ENCODE peak calls at places on chromosomes 3 and 15, in six cellular contexts. W is PC-9, R is breast epithelium, T is transverse colon, K is lower lobe of right lung, H is heart left ventricle. P is an unnamed sample. For H3K4me1 and H3K36me3, the result is how much of the 10 kb centered on the place peaks cover.

GRCh38 chr3:32816439-32817194 is 1.2 kb upstream of the TRIM71 start:
- DNase-seq in W (no peak), T (no peak), H (no peak), K (peak), R (no peak), P (no peak)

GRCh38 chr3:99012051-99012450 is 110.6 kb upstream of the DCBLD2 start:
- DNase-seq in K (no peak), R (no peak), H (no peak), T (no peak), W (no peak), P (no peak)

GRCh38 chr15:78638658-78639314 is 2.2 kb downstream of the CHRNB4 start:
- DNase-seq in T (peak), K (no peak), W (peak), H (no peak), R (no peak), P (peak)

GRCh38 chr3:61985020-61985419 is 388.3 kb downstream of the FEZF2 start:
- DNase-seq in K (no peak), H (no peak), R (no peak), T (no peak), W (no peak), P (no peak)

GRCh38 chr3:196288141-196288460 is 575 bp upstream of the PCYT1A start:
- DNase-seq in R (no peak), K (no peak), T (no peak), W (no peak), H (no peak), P (no peak)

GRCh38 chr3:36893137-36893557 is 51.7 kb downstream of the TRANK1 start:
- DNase-seq in K (no peak), H (no peak), T (no peak), W (no peak), R (no peak), P (no peak)

GRCh38 chr3:193174137-193174536 is 66.9 kb upstream of the PLAAT1 start:
- DNase-seq in W (no peak), T (no peak), H (no peak), K (no peak), R (no peak), P (no peak)

GRCh38 chr15:27744651-27745050 is 354.5 kb downstream of the OCA2 start:
- DNase-seq in R (no peak), K (no peak), T (no peak), W (no peak), H (no peak), P (no peak)

GRCh38 chr3:111750278-111750884 is 108.7 kb upstream of the PHLDB2 start:
- DNase-seq in H (no peak), T (no peak), W (no peak), R (no peak), K (no peak), P (no peak)

GRCh38 chr15:58864602-58865419 is 68.7 kb downstream of the SLTM start:
- DNase-seq in K (no peak), R (no peak), W (peak), T (no peak), H (peak), P (peak)

GRCh38 chr3:112734171-112734570 is 93.2 kb upstream of the CCDC80 start:
- DNase-seq in H (no peak), T (no peak), W (no peak), R (no peak), K (no peak), P (no peak)

GRCh38 chr3:98563661-98564281 is 29.6 kb downstream of the CPOX start:
- DNase-seq in R (no peak), W (no peak), H (no peak), T (no peak), K (no peak), P (no peak)

GRCh38 chr15:38471974-38472373 is 18.0 kb downstream of the FAM98B start:
- DNase-seq in R (no peak), K (no peak), H (no peak), T (no peak), W (no peak), P (no peak)

GRCh38 chr15:89680282-89680873 is 1.2 kb upstream of the PLIN1 start:
- DNase-seq in W (peak), K (no peak), H (no peak), R (peak), T (peak), P (no peak)

GRCh38 chr3:178510496-178510895 is 25.7 kb upstream of the KCNMB2 start:
- DNase-seq in T (no peak), K (no peak), R (no peak), W (no peak), H (no peak), P (no peak)

GRCh38 chr3:125300416-125300815 is 74.7 kb downstream of the ZNF148 start:
- DNase-seq in H (no peak), R (no peak), K (no peak), W (no peak), T (no peak), P (no peak)

GRCh38 chr3:124429129-124429815 is 301.0 kb upstream of the UMPS start:
- DNase-seq in K (no peak), W (no peak), R (no peak), H (no peak), T (no peak), P (no peak)

GRCh38 chr3:126758019-126758418 is 54.0 kb downstream of the CHCHD6 start:
- DNase-seq in W (no peak), R (no peak), H (no peak), K (no peak), T (no peak), P (no peak)

GRCh38 chr3:104855702-104856101 is 511.0 kb upstream of the ALCAM start:
- DNase-seq in W (no peak), R (no peak), K (no peak), H (no peak), T (no peak), P (no peak)

GRCh38 chr3:72894941-72895552 is 7.2 kb downstream of the GXYLT2 start:
- DNase-seq in W (no peak), H (no peak), T (no peak), R (no peak), K (no peak), P (no peak)

GRCh38 chr3:138747229-138747628 is 87.5 kb downstream of the PIK3CB start:
- DNase-seq in K (no peak), H (no peak), W (no peak), R (no peak), T (no peak), P (no peak)

GRCh38 chr3:147256739-147257138 is 149.6 kb downstream of the ZIC4 start:
- DNase-seq in H (no peak), K (no peak), T (no peak), R (no peak), W (no peak), P (no peak)

GRCh38 chr3:9732753-9733115 is 1.2 kb downstream of the BRPF1 start:
- DNase-seq in R (no peak), T (no peak), H (no peak), K (no peak), W (no peak), P (no peak)

GRCh38 chr3:37542772-37543449 is 318.8 kb upstream of the CTDSPL start:
- DNase-seq in W (no peak), H (no peak), T (no peak), K (peak), R (no peak), P (no peak)

GRCh38 chr15:34855397-34855796 is 60.0 kb upstream of the ACTC1 start:
- DNase-seq in W (no peak), K (no peak), H (no peak), R (no peak), T (no peak), P (no peak)

GRCh38 chr15:69468241-69469121 is 15.9 kb downstream of the RPLP1 start:
- DNase-seq in R (peak), W (peak), H (no peak), T (peak), K (peak), P (no peak)

GRCh38 chr3:184566441-184567414 is 5.1 kb downstream of the EPHB3 start:
- DNase-seq in W (peak), R (peak), K (no peak), T (peak), H (no peak), P (no peak)

GRCh38 chr15:73956276-73957086 is 30.2 kb downstream of the LOXL1 start:
- DNase-seq in K (no peak), T (no peak), H (no peak), R (peak), W (peak), P (no peak)

GRCh38 chr3:150377601-150378466 is 30.3 kb upstream of the TSC22D2 start:
- DNase-seq in T (no peak), W (no peak), H (no peak), K (no peak), R (no peak), P (no peak)

GRCh38 chr15:68479406-68479805 is 47.4 kb upstream of the ITGA11 start:
- DNase-seq in K (no peak), W (no peak), T (peak), H (no peak), R (no peak), P (peak)

GRCh38 chr15:73047882-73048281 is 4.4 kb upstream of the NEO1 start:
- DNase-seq in H (no peak), K (no peak), T (no peak), W (no peak), R (no peak), P (no peak)

GRCh38 chr3:197181751-197182150 is 116.7 kb downstream of the DLG1 start:
- DNase-seq in K (peak), W (no peak), R (no peak), T (no peak), H (no peak), P (peak)

GRCh38 chr3:140720242-140720641 is 42.4 kb downstream of the TRIM42 start:
- DNase-seq in H (no peak), K (no peak), W (no peak), R (no peak), T (no peak), P (no peak)

GRCh38 chr3:184315871-184316661 is 1.7 kb downstream of the EIF4G1 start:
- DNase-seq in T (no peak), R (no peak), W (no peak), K (no peak), H (no peak), P (no peak)

GRCh38 chr3:160372780-160373179 is 26.2 kb downstream of the IFT80 start:
- DNase-seq in K (no peak), W (no peak), T (no peak), R (no peak), H (no peak), P (no peak)

GRCh38 chr15:67133738-67134576 is 68.6 kb downstream of the SMAD3 start:
- DNase-seq in W (no peak), K (no peak), H (no peak), R (no peak), T (peak), P (peak)

GRCh38 chr15:91049378-91050127 is 27.2 kb upstream of the VPS33B start:
- DNase-seq in T (peak), R (no peak), K (no peak), H (no peak), W (peak), P (peak)
- TF ChIP-seq CTCF in T (peak), R (peak), K (peak), H (peak), W (peak), P (peak)

GRCh38 chr3:45612138-45612537 is 17.6 kb downstream of the LIMD1 start:
- DNase-seq in T (no peak), R (no peak), W (no peak), H (peak), K (no peak), P (no peak)
- H3K4me1 ChIP-seq in T (under half), R (under half), W (under half), H (under half), K (half or more), P (half or more)

DNA sequence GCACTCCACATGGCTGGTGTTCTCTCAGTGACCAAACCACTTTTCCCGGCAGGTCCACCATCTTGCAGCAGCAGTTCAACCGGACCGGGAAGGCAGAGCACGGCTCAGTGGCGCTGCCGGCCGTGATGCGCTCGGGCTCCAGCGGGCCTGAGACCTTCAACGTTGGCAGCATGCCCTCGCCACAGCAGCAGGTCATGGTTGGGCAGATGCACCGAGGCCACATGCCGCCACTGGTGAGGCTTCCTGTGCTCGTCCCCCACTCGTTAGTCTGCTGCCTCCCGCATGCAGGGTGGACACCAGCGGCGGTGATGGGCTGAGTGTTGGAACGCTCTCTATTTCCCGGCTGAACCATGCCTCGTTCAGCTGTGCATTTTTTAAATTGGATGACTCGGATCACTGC is 344.9 kb upstream of the TPM1 start:
- DNase-seq in H (no peak), R (no peak), K (no peak), W (no peak), T (no peak), P (no peak)
- H3K36me3 ChIP-seq in H (half or more), R (under half), K (under half), W (under half), T (under half), P (under half)

GRCh38 chr15:32130823-32131222 is 100.5 kb downstream of the CHRNA7 start:
- DNase-seq in W (no peak), T (no peak), H (no peak), R (no peak), K (no peak), P (no peak)
- TF ChIP-seq CTCF in W (no peak), T (no peak), H (no peak), R (no peak), K (no peak), P (no peak)

P was measured in heart right ventricle.